ENCODE peak calls at places on chromosomes 2 and 18, in eight cellular contexts. C is EL; D is GM23248; P is AG04449; H is stimulated activated naive CD4-positive, alpha-beta T cell; M is activated CD4-positive, alpha-beta T cell treated with anti-CD3 and anti-CD28 coated beads, Interleukin-2, amount 50 U/mL, for 1 hour; L is lower leg skin; I is mesothelial cell of epicardium. V is an unnamed sample.

GRCh38 chr18:46070683-46071614 is 1.1 kb downstream of the PSTPIP2 start:
- DNase-seq in C (no peak), D (no peak), P (no peak), H (no peak), M (no peak), L (no peak), I (no peak), V (no peak)

GRCh38 chr2:174606336-174606735 is 8.7 kb upstream of the WIPF1 start:
- DNase-seq in C (peak), D (peak), P (no peak), H (no peak), M (no peak), L (no peak), I (no peak), V (no peak)

GRCh38 chr2:1207962-1208510 is 205.2 kb upstream of the TPO start:
- DNase-seq in C (no peak), D (no peak), P (no peak), H (no peak), M (no peak), L (no peak), I (no peak), V (no peak)

GRCh38 chr2:43104763-43105162 is 121.6 kb downstream of the ZFP36L2 start:
- DNase-seq in C (no peak), D (no peak), P (no peak), H (no peak), M (no peak), L (no peak), I (no peak), V (no peak)

GRCh38 chr2:96539215-96539920 is 2.8 kb downstream of the ARID5A start:
- DNase-seq in C (no peak), D (no peak), P (no peak), H (no peak), M (no peak), L (no peak), I (no peak), V (no peak)

GRCh38 chr2:142536501-142536900 is 341.0 kb upstream of the KYNU start:
- DNase-seq in C (no peak), D (no peak), P (no peak), H (no peak), M (no peak), L (no peak), I (no peak), V (no peak)

GRCh38 chr18:71322201-71322600 is 1033.4 kb downstream of the SOCS6 start:
- DNase-seq in C (no peak), D (no peak), P (no peak), H (no peak), M (no peak), L (no peak), I (no peak), V (no peak)

GRCh38 chr2:163563336-163563735 is 172.5 kb downstream of the FIGN start:
- DNase-seq in C (no peak), D (no peak), P (no peak), H (no peak), M (no peak), L (no peak), I (no peak), V (no peak)

GRCh38 chr2:218035463-218036100 is 32.8 kb upstream of the TNS1 start:
- DNase-seq in C (no peak), D (no peak), P (no peak), H (no peak), M (no peak), L (peak), I (peak), V (no peak)

GRCh38 chr2:42331569-42332284 is 29.3 kb downstream of the COX7A2L start:
- DNase-seq in C (no peak), D (no peak), P (no peak), H (no peak), M (no peak), L (no peak), I (no peak), V (no peak)

GRCh38 chr2:176653856-176654443 is 384.7 kb downstream of the MTX2 start:
- DNase-seq in C (peak), D (peak), P (no peak), H (no peak), M (no peak), L (peak), I (peak), V (no peak)

GRCh38 chr18:24271381-24272331 is 126.0 kb downstream of the OSBPL1A start:
- DNase-seq in C (peak), D (peak), P (no peak), H (no peak), M (no peak), L (peak), I (peak), V (no peak)

GRCh38 chr2:28164280-28164801 is 228.3 kb upstream of the FOSL2 start:
- DNase-seq in C (no peak), D (no peak), P (no peak), H (no peak), M (no peak), L (no peak), I (no peak), V (no peak)

GRCh38 chr2:218261424-218262273 is 834 bp downstream of the GPBAR1 start:
- DNase-seq in C (no peak), D (no peak), P (no peak), H (no peak), M (no peak), L (peak), I (no peak), V (no peak)

GRCh38 chr2:40244251-40245010 is 207.5 kb downstream of the SLC8A1 start:
- DNase-seq in C (peak), D (peak), P (peak), H (no peak), M (no peak), L (no peak), I (peak), V (no peak)

GRCh38 chr2:232900811-232901701 is 31.0 kb downstream of the SNORC start:
- DNase-seq in C (no peak), D (no peak), P (no peak), H (no peak), M (no peak), L (peak), I (no peak), V (no peak)

GRCh38 chr2:84482588-84482987 is 23.5 kb upstream of the SUCLG1 start:
- DNase-seq in C (no peak), D (no peak), P (no peak), H (no peak), M (no peak), L (no peak), I (no peak), V (no peak)

GRCh38 chr18:3135536-3135935 is 84.2 kb downstream of the MYOM1 start:
- DNase-seq in C (no peak), D (no peak), P (no peak), H (no peak), M (no peak), L (no peak), I (no peak), V (no peak)

GRCh38 chr2:71282493-71282892 is 49.1 kb upstream of the ZNF638 start:
- DNase-seq in C (peak), D (peak), P (no peak), H (no peak), M (no peak), L (no peak), I (no peak), V (no peak)

GRCh38 chr2:4588606-4589005 is 885.2 kb downstream of the DCDC2C start:
- DNase-seq in C (no peak), D (no peak), P (no peak), H (no peak), M (no peak), L (no peak), I (no peak), V (no peak)

GRCh38 chr18:47342566-47342965 is 91.1 kb upstream of the SKOR2 start:
- DNase-seq in C (peak), D (no peak), P (no peak), H (no peak), M (no peak), L (no peak), I (no peak), V (no peak)

GRCh38 chr2:230042195-230042594 is 26.5 kb downstream of the SLC16A14 start:
- DNase-seq in C (no peak), D (peak), P (no peak), H (no peak), M (no peak), L (no peak), I (no peak), V (no peak)

GRCh38 chr2:19843992-19844515 is 57.7 kb downstream of the TTC32 start:
- DNase-seq in C (no peak), D (no peak), P (no peak), H (no peak), M (no peak), L (peak), I (no peak), V (no peak)